ENCODE peak calls at places on chromosomes 2 and 18, in six cellular contexts. R is body of pancreas, U is B cell, B is K562, V is astrocyte of the spinal cord, D is progenitor cell of endocrine pancreas. H is an unnamed sample.

GRCh38 chr18:11998182-11998581 is 16.9 kb downstream of the IMPA2 start:
- DNase-seq in D (no peak), U (no peak), R (no peak), B (no peak), V (no peak), H (no peak)

GRCh38 chr2:197209742-197210408 is 100.7 kb downstream of the ANKRD44 start:
- DNase-seq in B (no peak), R (no peak), D (no peak), V (no peak), U (peak; percentile 49), H (peak; percentile 19)

GRCh38 chr2:235996419-235996818 is 171.8 kb downstream of the GBX2 start:
- DNase-seq in V (no peak), B (no peak), R (no peak), U (no peak), D (no peak), H (no peak)

GRCh38 chr18:55462652-55463051 is 125.3 kb downstream of the TCF4 start:
- DNase-seq in B (no peak), R (no peak), D (no peak), V (no peak), U (no peak), H (no peak)

GRCh38 chr18:73774836-73775509 is 372.7 kb downstream of the FBXO15 start:
- DNase-seq in R (peak; percentile 26), D (no peak), V (no peak), U (no peak), B (no peak), H (no peak)

GRCh38 chr2:142058149-142058548 is 72.7 kb downstream of the LRP1B start:
- DNase-seq in B (no peak), R (no peak), U (no peak), V (no peak), D (no peak), H (no peak)

GRCh38 chr18:58499527-58499926 is 129.4 kb downstream of the ALPK2 start:
- DNase-seq in D (no peak), V (no peak), U (no peak), R (no peak), B (no peak), H (no peak)

GRCh38 chr2:7742301-7742700 is 825.1 kb downstream of the RNF144A start:
- DNase-seq in B (no peak), U (no peak), V (no peak), D (no peak), R (no peak), H (no peak)

GRCh38 chr2:44195714-44196113 is 27.0 kb downstream of the PPM1B start:
- DNase-seq in B (no peak), U (no peak), V (no peak), D (no peak), R (no peak), H (no peak)

GRCh38 chr2:140256080-140256479 is 1475.9 kb upstream of the NXPH2 start:
- DNase-seq in U (no peak), B (no peak), D (no peak), R (no peak), V (peak; percentile 2), H (no peak)

GRCh38 chr2:170465241-170465640 is 249.9 kb upstream of the SP5 start:
- DNase-seq in U (no peak), D (no peak), V (peak; percentile 7), B (no peak), R (no peak), H (no peak)

GRCh38 chr2:18987592-18988073 is 370.8 kb downstream of the OSR1 start:
- DNase-seq in D (no peak), R (peak; percentile 57), B (no peak), U (no peak), V (peak; percentile 98), H (no peak)

GRCh38 chr18:46283895-46284295 is 179.7 kb downstream of the HAUS1 start:
- DNase-seq in R (no peak), V (no peak), B (no peak), D (no peak), U (no peak), H (no peak)

GRCh38 chr2:214246417-214246816 is 164.4 kb upstream of the VWC2L start:
- DNase-seq in R (no peak), U (no peak), V (no peak), D (no peak), B (no peak), H (no peak)

GRCh38 chr2:147331790-147332419 is 512.9 kb upstream of the ACVR2A start:
- DNase-seq in R (peak; percentile 31), D (no peak), V (peak; percentile 14), U (no peak), B (no peak), H (peak; percentile 31)

GRCh38 chr2:196088209-196088608 is 19.6 kb upstream of the DNAH7 start:
- DNase-seq in U (no peak), V (peak; percentile 34), R (no peak), D (no peak), B (no peak), H (no peak)

GRCh38 chr2:235146871-235147565 is 195.2 kb downstream of the SH3BP4 start:
- DNase-seq in R (no peak), D (no peak), U (no peak), V (no peak), B (no peak), H (no peak)

GRCh38 chr2:17058772-17059402 is 393.3 kb upstream of the CYRIA start:
- DNase-seq in R (no peak), U (no peak), D (no peak), B (no peak), V (peak; percentile 13), H (no peak)

GRCh38 chr2:235312571-235312970 is 181.3 kb upstream of the AGAP1 start:
- DNase-seq in B (no peak), V (no peak), D (no peak), R (no peak), U (no peak), H (no peak)

GRCh38 chr2:111694690-111695089 is 189.3 kb downstream of the ANAPC1 start:
- DNase-seq in V (peak; percentile 96), D (no peak), B (no peak), R (peak; percentile 16), U (no peak), H (no peak)

GRCh38 chr2:27249891-27250651 is 12.8 kb downstream of the SLC30A3 start:
- DNase-seq in U (peak; percentile 54), B (peak; percentile 84), D (peak; percentile 61), R (peak; percentile 54), V (peak; percentile 13), H (peak; percentile 83)

GRCh38 chr2:60957643-60958042 is 59.9 kb upstream of the PEX13 start:
- DNase-seq in R (peak; percentile 52), V (no peak), U (no peak), B (no peak), D (no peak), H (no peak)

GRCh38 chr2:151973013-151973900 is 125.6 kb downstream of the CACNB4 start:
- DNase-seq in V (no peak), R (no peak), U (no peak), B (no peak), D (no peak), H (no peak)

GRCh38 chr2:233142355-233142897 is 82.3 kb downstream of the INPP5D start:
- DNase-seq in D (no peak), U (peak; percentile 58), V (no peak), B (no peak), R (no peak), H (peak; percentile 66)

DNA sequence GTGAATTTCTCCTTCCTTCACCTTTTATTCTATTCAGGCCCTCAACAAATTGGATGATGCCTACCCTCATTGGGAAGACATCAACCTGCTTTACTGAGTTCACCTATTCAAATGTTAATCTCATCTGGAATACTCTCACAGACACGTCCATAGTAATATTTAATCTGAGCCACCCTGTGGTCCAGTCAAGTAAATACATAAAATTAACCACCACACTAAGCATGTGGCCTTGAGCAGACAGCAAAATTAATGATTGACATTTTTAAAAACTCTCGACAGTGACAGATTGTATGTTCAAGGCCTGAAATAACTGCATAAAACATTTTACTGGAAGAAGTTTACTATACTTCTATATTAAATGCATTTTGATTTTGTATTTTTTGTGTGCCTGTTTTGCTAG is 540.6 kb upstream of the GCFC2 start:
- DNase-seq in D (no peak), R (no peak), B (no peak), U (no peak), V (no peak), H (no peak)
- TF ChIP-seq CTCF in D (no peak), R (no peak), B (no peak), U (no peak), V (no peak), H (no peak)

GRCh38 chr2:69817739-69818494 is 11.5 kb upstream of the GMCL1 start:
- DNase-seq in D (no peak), R (no peak), V (no peak), U (no peak), B (no peak), H (no peak)
- TF ChIP-seq CTCF in D (no peak), R (no peak), V (no peak), U (no peak), B (no peak), H (no peak)

GRCh38 chr18:62245177-62245576 is 58.1 kb downstream of the RELCH start:
- DNase-seq in B (no peak), U (no peak), V (no peak), D (no peak), R (no peak), H (no peak)

GRCh38 chr18:62248313-62248712 is 61.3 kb downstream of the RELCH start:
- DNase-seq in R (no peak), B (no peak), D (no peak), U (no peak), V (no peak), H (no peak)

GRCh38 chr18:62242955-62243354 is 55.9 kb downstream of the RELCH start:
- DNase-seq in D (no peak), B (no peak), U (no peak), R (no peak), V (no peak), H (no peak)

GRCh38 chr18:62249478-62250097 is 62.5 kb downstream of the RELCH start:
- DNase-seq in V (peak; percentile 83), D (peak; percentile 42), U (peak; percentile 74), B (peak; percentile 48), R (peak; percentile 85), H (peak; percentile 45)

DNA sequence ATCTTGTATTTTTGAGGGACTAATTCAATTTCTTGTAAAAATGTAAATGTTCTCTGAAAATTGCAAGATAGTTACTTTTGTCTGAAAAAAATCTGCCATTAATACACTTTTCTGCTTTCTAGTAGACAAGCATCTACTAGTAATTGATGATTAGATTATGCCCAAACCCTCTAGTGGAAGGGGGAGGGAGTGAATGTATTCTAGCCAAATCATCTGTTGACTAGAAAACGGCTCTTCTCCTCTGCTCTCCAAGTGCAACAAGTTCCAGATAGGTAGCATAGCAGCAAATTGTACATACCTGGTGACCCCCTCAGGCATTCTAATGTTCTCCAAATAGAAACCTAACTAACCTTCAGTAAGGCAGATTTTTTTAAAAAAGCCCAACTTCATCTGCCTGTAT is 58.6 kb downstream of the RELCH start:
- DNase-seq in R (no peak), B (no peak), U (no peak), D (no peak), V (no peak), H (no peak)
- TF ChIP-seq CTCF in R (no peak), B (no peak), U (no peak), D (peak; percentile 28), V (no peak), H (no peak)

DNA sequence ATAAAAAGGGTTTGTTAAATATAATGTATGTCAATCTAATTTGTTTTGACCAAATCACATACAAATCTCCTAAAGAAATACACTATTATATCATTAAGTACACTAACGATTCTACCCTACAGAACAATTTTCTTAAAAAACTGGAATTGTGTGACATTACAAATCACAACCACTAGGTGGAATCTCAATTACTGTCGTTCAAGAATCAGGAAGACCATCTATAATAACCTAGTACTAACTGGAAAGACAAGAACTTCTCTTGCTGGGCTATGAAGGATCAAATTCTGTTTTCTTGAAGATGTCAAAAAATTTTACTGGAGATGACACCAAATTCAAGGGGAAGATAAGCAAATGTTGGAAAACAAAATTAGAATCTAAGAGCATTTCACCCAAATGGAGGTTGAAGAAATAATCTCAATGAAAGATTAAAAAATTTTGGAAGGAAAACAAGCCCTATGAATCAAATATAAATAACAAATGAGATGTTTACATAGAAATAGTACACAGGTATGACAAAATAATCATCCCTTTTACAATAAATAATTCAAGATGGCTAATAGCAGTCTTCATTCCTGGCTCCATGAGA is 110.9 kb downstream of the STK39 start:
- DNase-seq in B (peak; percentile 38), U (peak; percentile 40), R (no peak), D (no peak), V (peak; percentile 59), H (peak; percentile 13)
- TF ChIP-seq CTCF in B (peak; percentile 24), U (peak; percentile 73), R (peak; percentile 64), D (peak; percentile 59), V (peak; percentile 40), H (no peak)

H was measured in GM20000.